ENCODE peak calls at places on chromosomes 1 and 21, in nine cellular contexts. Q is hepatocyte, L is neural progenitor cell, K is GM23248, U is MM.1S, T is PC-3, J is OCI-LY7, M is HCT116, Y is SK-N-SH. V is an unnamed sample.

GRCh38 chr1:180167721-180168467 is 13.2 kb downstream of the QSOX1 start:
- DNase-seq in M (peak), J (no peak), L (peak), U (no peak), Q (peak), Y (no peak), K (no peak), T (peak), V (peak)

GRCh38 chr1:48017716-48018115 is 20.5 kb upstream of the TRABD2B start:
- DNase-seq in L (no peak), J (no peak), U (no peak), M (no peak), K (peak), T (peak), Q (peak), Y (no peak), V (no peak)

GRCh38 chr1:234610061-234610581 is at the start of gene IRF2BP2:
- DNase-seq in T (peak), Q (peak), M (peak), J (peak), U (peak), Y (peak), L (peak), K (peak), V (peak)

GRCh38 chr1:75198163-75198562 is 64.0 kb downstream of the LHX8 start:
- DNase-seq in K (no peak), T (no peak), Q (no peak), M (no peak), J (no peak), L (no peak), Y (no peak), U (no peak), V (no peak)

GRCh38 chr1:48493970-48494769 is 22.2 kb upstream of the SPATA6 start:
- DNase-seq in U (no peak), K (peak), T (peak), Y (no peak), L (no peak), M (no peak), Q (peak), J (no peak), V (peak)

GRCh38 chr1:149995927-149996326 is 14.6 kb downstream of the OTUD7B start:
- DNase-seq in K (peak), T (peak), J (no peak), L (no peak), U (no peak), M (no peak), Q (no peak), Y (no peak), V (peak)

GRCh38 chr21:44867464-44867863 is 6.0 kb downstream of the PTTG1IP start:
- DNase-seq in U (no peak), Y (no peak), K (no peak), J (no peak), T (no peak), L (no peak), Q (no peak), M (no peak), V (no peak)

GRCh38 chr21:36980280-36981048 is 14.0 kb upstream of the HLCS start:
- DNase-seq in M (no peak), Y (peak), L (peak), U (no peak), T (peak), K (peak), Q (peak), J (no peak), V (peak)

GRCh38 chr1:202806845-202807366 is 1.3 kb downstream of the KDM5B start:
- DNase-seq in T (peak), J (no peak), L (peak), M (no peak), U (no peak), Q (peak), Y (no peak), K (peak), V (peak)

GRCh38 chr1:39689214-39689613 is 2.0 kb downstream of the HPCAL4 start:
- DNase-seq in K (no peak), L (no peak), Q (no peak), T (no peak), J (no peak), M (no peak), U (no peak), Y (no peak), V (no peak)

GRCh38 chr1:39690943-39691382 is 270 bp downstream of the HPCAL4 start:
- DNase-seq in M (no peak), L (no peak), T (no peak), Y (peak), U (no peak), J (no peak), Q (no peak), K (no peak), V (no peak)

GRCh38 chr1:39691383-39692151 is at the start of gene HPCAL4:
- DNase-seq in U (peak), M (peak), Y (peak), Q (peak), T (peak), J (peak), K (peak), L (peak), V (peak)

GRCh38 chr1:39689635-39690034 is 1.6 kb downstream of the HPCAL4 start:
- DNase-seq in Y (peak), M (no peak), T (no peak), Q (no peak), U (no peak), J (no peak), L (peak), K (no peak), V (no peak)

DNA sequence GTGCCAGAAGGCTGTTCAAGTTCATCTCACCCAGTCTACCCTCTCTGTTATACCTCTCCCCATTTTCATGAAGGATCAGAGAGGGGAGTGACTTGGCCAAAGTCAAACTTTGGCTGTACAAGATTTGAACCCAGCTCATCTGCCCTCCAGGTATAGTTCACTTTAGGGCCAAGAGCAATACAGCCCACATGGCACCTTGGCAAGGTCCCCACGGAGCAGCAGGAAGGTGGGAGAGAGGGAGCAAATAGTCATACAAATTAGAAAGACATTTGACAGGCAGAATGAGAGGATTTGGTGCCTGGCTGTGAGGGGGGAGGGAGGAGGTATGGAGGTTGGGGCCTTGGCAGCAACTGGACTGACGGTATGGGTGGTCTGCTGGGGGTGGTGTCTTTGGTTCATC is 1.0 kb downstream of the HPCAL4 start:
- DNase-seq in Y (no peak), Q (no peak), M (no peak), T (no peak), K (no peak), L (no peak), U (no peak), J (no peak), V (no peak)
- TF ChIP-seq EZH2phosphoT487 in Y (no peak), Q (no peak), M (no peak), T (no peak), K (no peak), L (no peak), U (no peak), J (no peak), V (no peak)

GRCh38 chr1:79874289-79874688 is 867.8 kb upstream of the ADGRL4 start:
- DNase-seq in L (no peak), M (no peak), T (no peak), Y (no peak), U (no peak), Q (no peak), K (no peak), J (no peak), V (no peak)
- TF ChIP-seq EZH2phosphoT487 in L (no peak), M (no peak), T (no peak), Y (no peak), U (no peak), Q (no peak), K (no peak), J (no peak), V (no peak)

DNA sequence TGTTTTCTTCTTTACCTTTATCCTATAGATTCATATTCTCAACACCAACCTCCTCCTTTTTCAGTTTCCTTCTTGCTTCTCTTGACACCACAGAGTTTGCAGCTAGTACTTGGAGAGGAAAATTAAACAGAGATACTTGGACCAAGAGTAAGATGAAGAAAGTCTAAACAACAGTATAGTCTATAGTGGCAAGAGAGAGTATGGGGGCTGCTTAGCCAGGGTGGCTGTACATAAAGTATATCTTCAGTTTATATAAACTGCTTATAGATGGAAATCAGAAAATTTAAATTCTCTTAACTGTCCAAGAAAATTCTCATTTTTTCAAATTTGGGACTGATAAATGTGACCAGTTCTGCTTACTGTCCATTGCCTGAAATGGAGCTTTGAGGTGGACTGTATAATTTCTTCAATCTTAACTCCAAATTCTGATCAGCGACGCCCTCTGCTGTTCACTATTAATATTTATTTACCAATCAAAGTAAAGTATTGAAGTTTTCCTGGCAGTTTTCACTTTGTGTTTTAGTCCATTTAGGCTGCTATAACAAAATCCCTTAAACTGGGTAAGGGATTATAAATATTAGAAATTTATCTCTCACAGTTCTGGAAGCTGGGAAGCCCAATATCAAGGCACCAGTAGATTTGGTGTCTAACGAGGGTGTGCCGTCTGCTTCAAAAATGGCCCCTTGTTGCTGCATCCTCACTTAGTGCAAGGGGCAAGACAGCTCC is 14.8 kb upstream of the METTL18 start:
- DNase-seq in Q (peak), L (peak), U (peak), J (peak), Y (peak), T (peak), M (peak), K (peak), V (peak)
- TF ChIP-seq EZH2phosphoT487 in Q (no peak), L (no peak), U (no peak), J (no peak), Y (no peak), T (no peak), M (no peak), K (no peak), V (no peak)

DNA sequence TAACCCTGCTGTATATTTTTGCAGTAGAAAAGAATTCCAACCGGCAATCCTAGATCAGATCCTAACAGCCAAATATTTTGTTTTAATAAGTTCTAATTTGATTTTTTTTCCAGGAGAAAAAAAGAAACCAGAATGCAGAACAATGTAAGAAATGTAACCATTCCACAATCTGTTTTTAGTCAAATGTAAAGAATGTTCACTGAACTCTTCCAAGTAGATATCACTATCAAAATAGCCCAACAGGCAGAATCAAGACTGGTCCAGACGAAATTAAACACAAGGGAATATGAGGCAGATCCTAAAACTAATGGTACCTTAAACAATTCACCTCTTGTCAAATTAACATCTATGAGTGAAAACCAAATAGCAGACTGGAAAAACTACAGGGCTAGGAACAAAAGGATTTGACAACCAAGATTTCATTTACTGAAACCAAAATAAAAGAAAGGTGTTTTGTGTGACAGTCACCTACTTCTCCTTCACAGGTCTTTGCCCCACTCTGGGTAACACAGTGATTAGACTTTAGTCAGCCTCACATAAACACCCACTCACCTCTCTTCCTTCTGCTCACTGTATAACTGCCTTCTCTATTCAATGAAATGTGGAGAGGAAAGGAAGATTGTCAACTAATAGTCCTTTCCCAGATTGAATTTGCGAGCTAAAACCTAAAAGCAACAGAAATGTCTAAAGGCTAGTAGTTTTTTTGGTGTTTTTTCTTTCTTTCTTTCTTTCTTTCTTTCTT is 137.9 kb downstream of the FAF1 start:
- DNase-seq in L (no peak), M (no peak), Q (no peak), J (no peak), T (no peak), Y (no peak), K (no peak), U (no peak), V (no peak)
- TF ChIP-seq EZH2phosphoT487 in L (no peak), M (no peak), Q (no peak), J (no peak), T (no peak), Y (no peak), K (no peak), U (no peak), V (no peak)

GRCh38 chr1:237324226-237324625 is 282.2 kb downstream of the RYR2 start:
- DNase-seq in T (no peak), K (no peak), Q (no peak), M (no peak), L (no peak), U (no peak), J (no peak), Y (no peak), V (no peak)

DNA sequence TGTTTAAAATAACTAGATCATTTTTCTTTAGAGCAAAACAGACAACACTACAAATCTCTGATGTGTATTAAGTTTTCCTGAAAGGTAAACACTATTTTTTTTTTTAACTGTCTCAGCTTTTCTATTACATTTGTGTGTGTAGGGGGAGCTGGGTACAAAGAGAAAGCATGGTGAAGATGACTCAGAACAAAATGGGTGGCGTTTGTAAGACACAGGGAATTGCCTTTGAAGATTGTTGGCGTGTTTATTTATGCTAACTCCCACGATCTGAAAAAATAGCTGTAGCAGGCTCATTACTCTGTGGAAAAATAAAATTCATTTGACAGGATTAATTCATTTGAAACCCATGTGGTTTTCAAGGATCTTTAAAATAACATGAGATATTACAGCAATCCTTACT is 285.1 kb downstream of the RYR2 start:
- DNase-seq in Y (no peak), T (no peak), U (no peak), K (no peak), L (no peak), Q (no peak), J (no peak), M (no peak), V (no peak)
- TF ChIP-seq EZH2phosphoT487 in Y (no peak), T (no peak), U (no peak), K (no peak), L (no peak), Q (no peak), J (no peak), M (no peak), V (no peak)

DNA sequence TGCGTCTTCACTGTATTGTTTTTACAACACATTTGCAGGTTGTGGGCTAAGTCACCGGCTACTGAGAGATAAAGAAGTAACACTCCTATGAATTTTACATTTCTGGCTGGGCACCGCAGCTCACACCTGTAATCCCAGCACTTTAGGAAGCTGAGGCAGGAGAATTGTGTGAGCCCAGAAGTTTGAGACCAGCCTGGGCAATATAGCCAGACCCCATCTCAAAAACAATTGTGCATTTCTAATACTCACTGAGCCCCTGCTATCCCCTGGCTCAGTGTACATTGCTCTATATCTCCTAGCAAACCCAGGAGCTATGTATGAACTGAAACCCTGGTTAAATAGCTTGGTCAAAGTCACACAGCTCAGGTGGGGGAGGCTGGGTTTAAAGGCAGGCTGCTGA is 108.7 kb downstream of the ZNF281 start:
- DNase-seq in Q (no peak), J (no peak), K (no peak), M (no peak), L (no peak), U (no peak), T (no peak), Y (no peak), V (no peak)
- TF ChIP-seq EZH2phosphoT487 in Q (no peak), J (no peak), K (no peak), M (no peak), L (no peak), U (no peak), T (no peak), Y (no peak), V (no peak)

DNA sequence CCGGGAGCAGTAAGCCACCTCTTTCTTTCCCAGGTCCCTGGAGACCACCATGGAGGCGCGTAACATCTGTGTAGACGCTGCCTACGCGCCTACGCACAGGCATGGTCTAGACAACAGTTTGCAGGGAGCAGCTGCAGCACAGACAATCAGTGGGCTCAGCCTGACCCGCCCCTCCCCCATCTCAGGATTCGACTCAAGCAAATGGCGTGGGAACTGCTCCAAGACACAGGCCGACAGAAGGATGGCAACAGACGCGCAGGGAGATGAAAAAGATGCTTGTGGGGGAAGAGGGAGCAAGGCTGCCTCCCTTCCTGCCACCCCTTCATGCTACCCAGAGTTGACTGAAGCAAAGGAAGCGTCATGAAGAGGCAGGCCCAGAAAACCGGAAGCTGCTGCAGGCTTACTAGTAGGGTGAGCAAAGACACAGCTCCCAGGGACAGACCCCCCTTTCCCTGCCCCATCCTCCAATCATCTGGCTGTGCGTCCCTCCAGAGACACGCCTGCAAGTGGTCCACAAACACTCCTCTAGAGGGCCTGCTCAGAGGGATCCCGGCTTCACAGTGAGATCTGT is 19.5 kb downstream of the STK40 start:
- DNase-seq in M (no peak), J (peak), T (no peak), Q (peak), K (peak), L (peak), Y (peak), U (no peak), V (peak)
- TF ChIP-seq EZH2phosphoT487 in M (no peak), J (no peak), T (no peak), Q (no peak), K (no peak), L (no peak), Y (no peak), U (no peak), V (no peak)

V was measured in GM23338.